ENCODE peak calls at places on chromosomes 11 and 22, in four cellular contexts. One of them, this sample, is unnamed.

GRCh38 chr22:46028069-46028991 is 51.4 kb upstream of the WNT7B start:
- DNase-seq in hippocampal formation: no peak
- DNase-seq in stimulated activated CD8-positive, alpha-beta memory T cell treated with anti-CD3 and anti-CD28 coated beads, Interleukin-15, amount 100 ng/mL, for 1 hour: no peak
- DNase-seq in smooth muscle cell of the brain vasculature: no peak
- DNase-seq in this sample: no peak

GRCh38 chr11:91837649-91838330 is 386.8 kb upstream of the FAT3 start:
- DNase-seq in hippocampal formation: no peak
- DNase-seq in stimulated activated CD8-positive, alpha-beta memory T cell treated with anti-CD3 and anti-CD28 coated beads, Interleukin-15, amount 100 ng/mL, for 1 hour: no peak
- DNase-seq in smooth muscle cell of the brain vasculature: no peak
- DNase-seq in this sample: no peak

GRCh38 chr11:92224394-92225205 is at the start of gene FAT3:
- DNase-seq in hippocampal formation: peak; percentile 24
- DNase-seq in stimulated activated CD8-positive, alpha-beta memory T cell treated with anti-CD3 and anti-CD28 coated beads, Interleukin-15, amount 100 ng/mL, for 1 hour: no peak
- DNase-seq in smooth muscle cell of the brain vasculature: peak; percentile 9
- DNase-seq in this sample: no peak

GRCh38 chr22:20228055-20228938 is 39.8 kb downstream of the RTN4R start:
- DNase-seq in hippocampal formation: no peak
- DNase-seq in stimulated activated CD8-positive, alpha-beta memory T cell treated with anti-CD3 and anti-CD28 coated beads, Interleukin-15, amount 100 ng/mL, for 1 hour: no peak
- DNase-seq in smooth muscle cell of the brain vasculature: no peak
- DNase-seq in this sample: no peak

GRCh38 chr11:9150944-9151343 is 59.5 kb upstream of the SCUBE2 start:
- DNase-seq in hippocampal formation: no peak
- DNase-seq in stimulated activated CD8-positive, alpha-beta memory T cell treated with anti-CD3 and anti-CD28 coated beads, Interleukin-15, amount 100 ng/mL, for 1 hour: no peak
- DNase-seq in smooth muscle cell of the brain vasculature: no peak
- DNase-seq in this sample: no peak

GRCh38 chr11:69253028-69253427 is 40.9 kb upstream of the MYEOV start:
- DNase-seq in hippocampal formation: no peak
- DNase-seq in stimulated activated CD8-positive, alpha-beta memory T cell treated with anti-CD3 and anti-CD28 coated beads, Interleukin-15, amount 100 ng/mL, for 1 hour: no peak
- DNase-seq in smooth muscle cell of the brain vasculature: no peak
- DNase-seq in this sample: no peak

GRCh38 chr22:38844661-38845367 is 986 bp upstream of the NPTXR start:
- DNase-seq in hippocampal formation: no peak
- DNase-seq in stimulated activated CD8-positive, alpha-beta memory T cell treated with anti-CD3 and anti-CD28 coated beads, Interleukin-15, amount 100 ng/mL, for 1 hour: no peak
- DNase-seq in smooth muscle cell of the brain vasculature: no peak
- DNase-seq in this sample: no peak

GRCh38 chr11:67631427-67631826 is 1.7 kb upstream of the NUDT8 start:
- DNase-seq in hippocampal formation: no peak
- DNase-seq in stimulated activated CD8-positive, alpha-beta memory T cell treated with anti-CD3 and anti-CD28 coated beads, Interleukin-15, amount 100 ng/mL, for 1 hour: no peak
- DNase-seq in smooth muscle cell of the brain vasculature: no peak
- DNase-seq in this sample: no peak

GRCh38 chr11:71240061-71240690 is 12.2 kb downstream of the SHANK2 start:
- DNase-seq in hippocampal formation: no peak
- DNase-seq in stimulated activated CD8-positive, alpha-beta memory T cell treated with anti-CD3 and anti-CD28 coated beads, Interleukin-15, amount 100 ng/mL, for 1 hour: no peak
- DNase-seq in smooth muscle cell of the brain vasculature: no peak
- DNase-seq in this sample: no peak

GRCh38 chr22:46390652-46391301 is 55.3 kb downstream of the TRMU start:
- DNase-seq in hippocampal formation: peak; percentile 14
- DNase-seq in stimulated activated CD8-positive, alpha-beta memory T cell treated with anti-CD3 and anti-CD28 coated beads, Interleukin-15, amount 100 ng/mL, for 1 hour: no peak
- DNase-seq in smooth muscle cell of the brain vasculature: peak; percentile 18
- DNase-seq in this sample: peak; percentile 15

GRCh38 chr11:83265331-83265730 is 20.8 kb downstream of the CCDC90B start:
- DNase-seq in hippocampal formation: no peak
- DNase-seq in stimulated activated CD8-positive, alpha-beta memory T cell treated with anti-CD3 and anti-CD28 coated beads, Interleukin-15, amount 100 ng/mL, for 1 hour: no peak
- DNase-seq in smooth muscle cell of the brain vasculature: no peak
- DNase-seq in this sample: no peak

GRCh38 chr11:34242037-34242625 is 115.7 kb downstream of the ABTB2 start:
- DNase-seq in hippocampal formation: no peak
- DNase-seq in stimulated activated CD8-positive, alpha-beta memory T cell treated with anti-CD3 and anti-CD28 coated beads, Interleukin-15, amount 100 ng/mL, for 1 hour: no peak
- DNase-seq in smooth muscle cell of the brain vasculature: no peak
- DNase-seq in this sample: no peak

GRCh38 chr11:86799680-86800075 is 664 bp upstream of the PRSS23 start:
- DNase-seq in hippocampal formation: no peak
- DNase-seq in stimulated activated CD8-positive, alpha-beta memory T cell treated with anti-CD3 and anti-CD28 coated beads, Interleukin-15, amount 100 ng/mL, for 1 hour: no peak
- DNase-seq in smooth muscle cell of the brain vasculature: no peak
- DNase-seq in this sample: no peak

GRCh38 chr11:70731670-70732492 is 333.6 kb downstream of the CTTN start:
- DNase-seq in hippocampal formation: no peak
- DNase-seq in stimulated activated CD8-positive, alpha-beta memory T cell treated with anti-CD3 and anti-CD28 coated beads, Interleukin-15, amount 100 ng/mL, for 1 hour: no peak
- DNase-seq in smooth muscle cell of the brain vasculature: no peak
- DNase-seq in this sample: no peak

GRCh38 chr11:67732045-67732787 is 57.8 kb upstream of the ALDH3B2 start:
- DNase-seq in hippocampal formation: no peak
- DNase-seq in stimulated activated CD8-positive, alpha-beta memory T cell treated with anti-CD3 and anti-CD28 coated beads, Interleukin-15, amount 100 ng/mL, for 1 hour: peak; percentile 27
- DNase-seq in smooth muscle cell of the brain vasculature: no peak
- DNase-seq in this sample: no peak

GRCh38 chr11:123640677-123641494 is 13.5 kb downstream of the SCN3B start:
- DNase-seq in hippocampal formation: peak; percentile 17
- DNase-seq in stimulated activated CD8-positive, alpha-beta memory T cell treated with anti-CD3 and anti-CD28 coated beads, Interleukin-15, amount 100 ng/mL, for 1 hour: peak; percentile 10
- DNase-seq in smooth muscle cell of the brain vasculature: no peak
- DNase-seq in this sample: no peak

GRCh38 chr11:82733444-82734119 is at the start of gene FAM181B:
- DNase-seq in hippocampal formation: peak; percentile 81
- DNase-seq in stimulated activated CD8-positive, alpha-beta memory T cell treated with anti-CD3 and anti-CD28 coated beads, Interleukin-15, amount 100 ng/mL, for 1 hour: no peak
- DNase-seq in smooth muscle cell of the brain vasculature: no peak
- DNase-seq in this sample: no peak

GRCh38 chr11:93089474-93090102 is 108.2 kb downstream of the SLC36A4 start:
- DNase-seq in hippocampal formation: peak; percentile 10
- DNase-seq in stimulated activated CD8-positive, alpha-beta memory T cell treated with anti-CD3 and anti-CD28 coated beads, Interleukin-15, amount 100 ng/mL, for 1 hour: no peak
- DNase-seq in smooth muscle cell of the brain vasculature: peak; percentile 17
- DNase-seq in this sample: no peak

GRCh38 chr22:27885977-27886842 is 32.8 kb downstream of the PITPNB start:
- DNase-seq in hippocampal formation: no peak
- DNase-seq in stimulated activated CD8-positive, alpha-beta memory T cell treated with anti-CD3 and anti-CD28 coated beads, Interleukin-15, amount 100 ng/mL, for 1 hour: peak; percentile 5
- DNase-seq in smooth muscle cell of the brain vasculature: peak; percentile 26
- DNase-seq in this sample: no peak

GRCh38 chr11:69877235-69877634 is 58.0 kb upstream of the FGF3 start:
- DNase-seq in hippocampal formation: no peak
- DNase-seq in stimulated activated CD8-positive, alpha-beta memory T cell treated with anti-CD3 and anti-CD28 coated beads, Interleukin-15, amount 100 ng/mL, for 1 hour: no peak
- DNase-seq in smooth muscle cell of the brain vasculature: no peak
- DNase-seq in this sample: no peak

GRCh38 chr22:40241200-40241763 is 63.6 kb downstream of the TNRC6B start:
- DNase-seq in hippocampal formation: no peak
- DNase-seq in stimulated activated CD8-positive, alpha-beta memory T cell treated with anti-CD3 and anti-CD28 coated beads, Interleukin-15, amount 100 ng/mL, for 1 hour: no peak
- DNase-seq in smooth muscle cell of the brain vasculature: no peak
- DNase-seq in this sample: no peak

GRCh38 chr22:19874307-19875060 is 19.8 kb upstream of the GNB1L start:
- DNase-seq in hippocampal formation: no peak
- DNase-seq in stimulated activated CD8-positive, alpha-beta memory T cell treated with anti-CD3 and anti-CD28 coated beads, Interleukin-15, amount 100 ng/mL, for 1 hour: no peak
- DNase-seq in smooth muscle cell of the brain vasculature: no peak
- DNase-seq in this sample: no peak